ENCODE peak calls at places on chromosomes 13 and 19, in five cellular contexts. V, R, H, X and Z are unnamed samples.

GRCh38 chr13:114147803-114148520 is 15.5 kb upstream of the RASA3 start:
- DNase-seq in H (no peak), V (no peak), R (no peak), X (no peak), Z (no peak)

GRCh38 chr19:20359933-20360720 is 193.1 kb downstream of the ZNF486 start:
- DNase-seq in H (peak), V (no peak), R (no peak), X (no peak), Z (no peak)

GRCh38 chr19:372306-372890 is 27.8 kb upstream of the MIER2 start:
- DNase-seq in X (no peak), V (no peak), R (no peak), H (peak), Z (peak)

GRCh38 chr19:46722004-46722380 is 5.1 kb upstream of the PRKD2 start:
- DNase-seq in H (no peak), X (no peak), V (no peak), R (no peak), Z (no peak)

GRCh38 chr13:80168089-80168850 is 172.7 kb downstream of the SPRY2 start:
- DNase-seq in V (no peak), R (no peak), H (peak), X (no peak), Z (no peak)

GRCh38 chr13:69194130-69194529 is 913.5 kb upstream of the ATXN8OS start:
- DNase-seq in V (no peak), R (no peak), X (no peak), H (no peak), Z (no peak)

GRCh38 chr19:28737021-28737525 is 475.9 kb downstream of the UQCRFS1 start:
- DNase-seq in R (peak), V (no peak), H (peak), X (no peak), Z (peak)

GRCh38 chr19:17737690-17738153 is 13.6 kb upstream of the FCHO1 start:
- DNase-seq in V (no peak), X (no peak), H (no peak), R (no peak), Z (no peak)

GRCh38 chr13:84528408-84529055 is 646.3 kb upstream of the SLITRK1 start:
- DNase-seq in X (no peak), R (no peak), H (no peak), V (no peak), Z (no peak)

GRCh38 chr13:36432106-36432544 is at the start of gene CCNA1:
- DNase-seq in V (no peak), H (no peak), R (peak), X (no peak), Z (no peak)

GRCh38 chr19:51777570-51778460 is 16.8 kb downstream of the FPR2 start:
- DNase-seq in R (peak), V (no peak), X (peak), H (peak), Z (peak)

GRCh38 chr13:109419896-109420295 is 366.5 kb downstream of the IRS2 start:
- DNase-seq in R (no peak), H (no peak), V (no peak), X (no peak), Z (no peak)

GRCh38 chr13:30790592-30790991 is 55.2 kb downstream of the ALOX5AP start:
- DNase-seq in H (no peak), V (no peak), R (no peak), X (no peak), Z (no peak)

GRCh38 chr19:3398114-3398899 is 31.9 kb downstream of the NFIC start:
- DNase-seq in X (no peak), R (no peak), V (no peak), H (peak), Z (no peak)

GRCh38 chr13:63287926-63288325 is 1872.3 kb upstream of the PCDH20 start:
- DNase-seq in V (no peak), X (no peak), H (no peak), R (no peak), Z (no peak)

GRCh38 chr19:10113964-10114650 is 2.6 kb downstream of the P2RY11 start:
- DNase-seq in H (no peak), V (no peak), R (no peak), X (no peak), Z (no peak)

GRCh38 chr19:18532208-18532890 is 10.5 kb upstream of the ELL start:
- DNase-seq in R (no peak), X (no peak), V (no peak), H (no peak), Z (no peak)

GRCh38 chr13:112730157-112730671 is 40.4 kb downstream of the ATP11A start:
- DNase-seq in V (no peak), H (no peak), X (no peak), R (no peak), Z (no peak)

GRCh38 chr19:40583283-40583682 is 6.6 kb downstream of the SHKBP1 start:
- DNase-seq in V (no peak), H (no peak), X (no peak), R (no peak), Z (no peak)

GRCh38 chr19:33496016-33496415 is 25.6 kb downstream of the PEPD start:
- DNase-seq in V (no peak), R (no peak), X (no peak), H (no peak), Z (no peak)

GRCh38 chr19:44662686-44663085 is 8.6 kb upstream of the CEACAM19 start:
- DNase-seq in H (no peak), X (no peak), V (no peak), R (no peak), Z (peak)

GRCh38 chr19:32676895-32677359 is 1.3 kb downstream of the RGS9BP start:
- DNase-seq in V (no peak), X (no peak), H (no peak), R (no peak), Z (no peak)

GRCh38 chr13:85074543-85075313 is 724.5 kb downstream of the SLITRK6 start:
- DNase-seq in H (no peak), R (no peak), V (no peak), X (no peak), Z (no peak)

GRCh38 chr19:38386968-38387549 is 775 bp downstream of the GGN start:
- DNase-seq in X (no peak), H (no peak), R (no peak), V (no peak), Z (no peak)

GRCh38 chr13:111210945-111211469 is 95.9 kb downstream of the ARHGEF7 start:
- DNase-seq in H (no peak), R (no peak), X (no peak), V (no peak), Z (no peak)

GRCh38 chr19:36169084-36169760 is 17.0 kb upstream of the COX7A1 start:
- DNase-seq in V (no peak), H (no peak), R (peak), X (no peak), Z (no peak)

GRCh38 chr13:79935121-79935520 is 405.8 kb downstream of the SPRY2 start:
- DNase-seq in H (no peak), R (no peak), V (no peak), X (no peak), Z (no peak)

GRCh38 chr19:55494172-55494761 is 6.0 kb downstream of the SSC5D start:
- DNase-seq in X (no peak), H (no peak), V (peak), R (no peak), Z (peak)

GRCh38 chr13:83220241-83220640 is 662.0 kb downstream of the SLITRK1 start:
- DNase-seq in H (no peak), V (no peak), R (no peak), X (no peak), Z (no peak)

GRCh38 chr19:42323852-42324654 is 1.4 kb upstream of the MEGF8 start:
- DNase-seq in R (no peak), X (no peak), V (no peak), H (no peak), Z (no peak)

GRCh38 chr19:1756705-1757445 is 3.6 kb downstream of the ONECUT3 start:
- DNase-seq in X (no peak), V (no peak), H (no peak), R (no peak), Z (no peak)

GRCh38 chr19:16456652-16457194 is 15.0 kb downstream of the EPS15L1 start:
- DNase-seq in V (no peak), R (no peak), X (no peak), H (no peak), Z (no peak)

GRCh38 chr13:110885516-110885915 is 29.4 kb downstream of the ANKRD10 start:
- DNase-seq in X (no peak), H (no peak), V (no peak), R (no peak), Z (no peak)

GRCh38 chr13:109743706-109744453 is 42.5 kb downstream of the IRS2 start:
- DNase-seq in H (no peak), X (no peak), V (no peak), R (peak), Z (peak)

GRCh38 chr13:107866007-107866665 is 349.2 kb downstream of the LIG4 start:
- DNase-seq in V (no peak), H (peak), R (peak), X (no peak), Z (peak)

GRCh38 chr13:90105276-90105675 is 1242.2 kb upstream of the MIR17HG start:
- DNase-seq in R (no peak), X (no peak), H (no peak), V (no peak), Z (no peak)

GRCh38 chr19:45451181-45451849 is 16.5 kb upstream of the FOSB start:
- DNase-seq in H (no peak), X (peak), R (no peak), V (no peak), Z (no peak)